ENCODE peak calls at places on chromosomes 6 and 20, in four cellular contexts. O is A673; S is OCI-LY7; M is CD8-positive, alpha-beta T cell. K is an unnamed sample.

GRCh38 chr6:140537834-140538680 is 1163.6 kb upstream of the CITED2 start:
- DNase-seq in O (peak; percentile 64), S (no peak), M (no peak), K (no peak)

GRCh38 chr6:15775741-15776140 is 112.9 kb upstream of the DTNBP1 start:
- DNase-seq in O (no peak), S (no peak), M (no peak), K (no peak)

GRCh38 chr20:34334654-34335407 is 28.2 kb upstream of the ITCH start:
- DNase-seq in O (no peak), S (no peak), M (no peak), K (no peak)

GRCh38 chr6:108960601-108961000 is 112.4 kb downstream of the ARMC2 start:
- DNase-seq in O (no peak), S (no peak), M (no peak), K (no peak)

GRCh38 chr6:167913699-167914098 is 83.8 kb upstream of the KIF25 start:
- DNase-seq in O (no peak), S (no peak), M (no peak), K (no peak)

GRCh38 chr6:38984723-38985122 is 63.9 kb upstream of the GLP1R start:
- DNase-seq in O (no peak), S (no peak), M (no peak), K (no peak)

GRCh38 chr20:34316191-34316814 is 13.1 kb upstream of the AHCY start:
- DNase-seq in O (peak; percentile 68), S (no peak), M (no peak), K (no peak)

GRCh38 chr6:103872219-103872618 is 987.5 kb downstream of the HACE1 start:
- DNase-seq in O (peak; percentile 49), S (no peak), M (no peak), K (no peak)

GRCh38 chr6:29414588-29414987 is at the start of gene OR12D1:
- DNase-seq in O (no peak), S (no peak), M (no peak), K (no peak)

GRCh38 chr6:82589509-82590206 is 226.0 kb downstream of the TPBG start:
- DNase-seq in O (peak; percentile 74), S (peak; percentile 5), M (no peak), K (peak; percentile 74)

GRCh38 chr6:11710221-11710836 is 68.3 kb downstream of the ADTRP start:
- DNase-seq in O (no peak), S (no peak), M (peak; percentile 37), K (no peak)

GRCh38 chr6:44453146-44453545 is 65.6 kb downstream of the CDC5L start:
- DNase-seq in O (no peak), S (no peak), M (no peak), K (no peak)

GRCh38 chr6:36577298-36577697 is 16.9 kb upstream of the SRSF3 start:
- DNase-seq in O (no peak), S (no peak), M (no peak), K (no peak)

GRCh38 chr6:153947817-153948447 is 91.1 kb upstream of the OPRM1 start:
- DNase-seq in O (peak; percentile 60), S (peak; percentile 16), M (no peak), K (peak; percentile 71)

GRCh38 chr20:37524859-37525708 is 2.6 kb downstream of the BLCAP start:
- DNase-seq in O (no peak), S (no peak), M (peak; percentile 35), K (no peak)

GRCh38 chr6:34512738-34513115 is 43.4 kb downstream of the SPDEF start:
- DNase-seq in O (no peak), S (no peak), M (no peak), K (no peak)

GRCh38 chr6:32752580-32752979 is 10.8 kb downstream of the HLA-DQB2 start:
- DNase-seq in O (peak; percentile 57), S (no peak), M (no peak), K (no peak)

GRCh38 chr6:22467645-22468044 is 101.7 kb upstream of the HDGFL1 start:
- DNase-seq in O (no peak), S (no peak), M (no peak), K (no peak)

GRCh38 chr6:33112148-33112547 is 36.4 kb downstream of the HLA-DPB1 start:
- DNase-seq in O (peak; percentile 59), S (peak; percentile 74), M (peak; percentile 22), K (peak; percentile 90)

GRCh38 chr20:57928181-57928967 is 218.6 kb upstream of the PMEPA1 start:
- DNase-seq in O (no peak), S (no peak), M (no peak), K (no peak)

GRCh38 chr6:159217595-159218275 is 48.5 kb downstream of the FNDC1 start:
- DNase-seq in O (peak; percentile 68), S (peak; percentile 93), M (no peak), K (peak; percentile 99)

GRCh38 chr6:137832110-137832509 is 34.9 kb upstream of the TNFAIP3 start:
- DNase-seq in O (peak; percentile 60), S (no peak), M (no peak), K (no peak)

GRCh38 chr6:125867483-125867935 is 76.7 kb downstream of the NCOA7 start:
- DNase-seq in O (peak; percentile 6), S (no peak), M (no peak), K (no peak)

GRCh38 chr20:63626424-63627128 is at the start of gene GMEB2:
- DNase-seq in O (peak; percentile 83), S (peak; percentile 87), M (peak; percentile 73), K (peak; percentile 90)

GRCh38 chr20:23126281-23127061 is 40.3 kb upstream of the CD93 start:
- DNase-seq in O (no peak), S (no peak), M (no peak), K (peak; percentile 67)

GRCh38 chr6:27237089-27237723 is 10.3 kb upstream of the PRSS16 start:
- DNase-seq in O (peak; percentile 75), S (peak; percentile 6), M (peak; percentile 13), K (peak; percentile 61)

GRCh38 chr6:136846046-136846445 is 23.7 kb downstream of the PEX7 start:
- DNase-seq in O (peak; percentile 56), S (peak; percentile 60), M (peak; percentile 20), K (peak; percentile 85)

GRCh38 chr20:6735913-6736845 is 31.3 kb upstream of the BMP2 start:
- DNase-seq in O (no peak), S (no peak), M (no peak), K (no peak)

GRCh38 chr6:168035661-168036616 is 38.5 kb downstream of the KIF25 start:
- DNase-seq in O (peak; percentile 56), S (no peak), M (no peak), K (no peak)

GRCh38 chr6:32167761-32168262 is 3.4 kb downstream of the EGFL8 start:
- DNase-seq in O (no peak), S (no peak), M (no peak), K (no peak)

GRCh38 chr20:478949-479429 is 16.7 kb upstream of the TBC1D20 start:
- DNase-seq in O (peak; percentile 79), S (peak; percentile 80), M (peak; percentile 45), K (peak; percentile 90)

GRCh38 chr6:139330841-139331500 is 39.2 kb upstream of the TXLNB start:
- DNase-seq in O (no peak), S (no peak), M (no peak), K (no peak)

GRCh38 chr20:18511566-18511965 is 3.8 kb downstream of the SEC23B start:
- DNase-seq in O (no peak), S (no peak), M (no peak), K (no peak)

GRCh38 chr6:126337323-126337722 is 2.6 kb upstream of the CENPW start:
- DNase-seq in O (peak; percentile 2), S (no peak), M (no peak), K (no peak)

GRCh38 chr6:4670824-4671409 is 105.3 kb upstream of the CDYL start:
- DNase-seq in O (no peak), S (no peak), M (no peak), K (no peak)

GRCh38 chr6:80457044-80457933 is 350.8 kb downstream of the BCKDHB start:
- DNase-seq in O (peak; percentile 41), S (no peak), M (no peak), K (no peak)

GRCh38 chr6:2768125-2768524 is 2.9 kb downstream of the WRNIP1 start:
- DNase-seq in O (no peak), S (peak; percentile 8), M (no peak), K (no peak)
- H3K27ac ChIP-seq in O (no peak overlapping the region), S (no peak overlapping the region), M (no peak overlapping the region), K (no peak overlapping the region)

GRCh38 chr6:116008470-116009229 is 52.0 kb downstream of the FRK start:
- DNase-seq in O (peak; percentile 46), S (peak; percentile 33), M (no peak), K (no peak)
- H3K27ac ChIP-seq in O (no peak overlapping the region), S (no peak overlapping the region), M (no peak overlapping the region), K (no peak overlapping the region)

GRCh38 chr6:56714982-56715456 is 72.3 kb upstream of the DST start:
- DNase-seq in O (peak; percentile 97), S (no peak), M (no peak), K (no peak)

GRCh38 chr6:56716229-56716628 is 73.5 kb upstream of the DST start:
- DNase-seq in O (no peak), S (no peak), M (no peak), K (no peak)

GRCh38 chr6:56710967-56711366 is 68.3 kb upstream of the DST start:
- DNase-seq in O (no peak), S (no peak), M (no peak), K (no peak)

GRCh38 chr6:56713285-56713684 is 70.6 kb upstream of the DST start:
- DNase-seq in O (peak; percentile 49), S (no peak), M (no peak), K (no peak)

DNA sequence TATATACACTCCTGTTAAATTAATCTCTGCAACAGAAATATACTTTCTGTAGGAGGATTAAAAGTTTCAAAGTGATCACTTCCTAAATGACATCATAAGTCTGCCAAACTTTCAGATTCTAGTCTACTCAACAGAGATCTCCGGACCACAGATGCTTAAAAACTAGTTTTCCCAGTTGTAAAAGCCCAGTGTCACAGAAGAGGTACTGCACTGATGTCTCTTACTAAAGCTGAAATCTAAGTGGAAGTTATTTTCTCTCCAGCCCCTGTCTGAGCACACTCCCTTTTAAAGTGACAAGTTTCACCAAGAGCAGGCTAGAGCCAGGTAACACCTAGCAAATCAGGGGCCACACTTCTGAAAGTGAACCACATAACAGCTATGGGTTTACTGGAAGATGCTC is 71.6 kb upstream of the DST start:
- DNase-seq in O (peak; percentile 56), S (no peak), M (no peak), K (no peak)
- H3K27ac ChIP-seq in O (peak overlapping the region; percentile 23), S (no peak overlapping the region), M (no peak overlapping the region), K (no peak overlapping the region)

GRCh38 chr20:32707691-32708581 is 34.2 kb upstream of the C20orf203 start:
- DNase-seq in O (no peak), S (no peak), M (no peak), K (no peak)

GRCh38 chr20:32706486-32706885 is 32.7 kb upstream of the C20orf203 start:
- DNase-seq in O (no peak), S (no peak), M (no peak), K (no peak)

DNA sequence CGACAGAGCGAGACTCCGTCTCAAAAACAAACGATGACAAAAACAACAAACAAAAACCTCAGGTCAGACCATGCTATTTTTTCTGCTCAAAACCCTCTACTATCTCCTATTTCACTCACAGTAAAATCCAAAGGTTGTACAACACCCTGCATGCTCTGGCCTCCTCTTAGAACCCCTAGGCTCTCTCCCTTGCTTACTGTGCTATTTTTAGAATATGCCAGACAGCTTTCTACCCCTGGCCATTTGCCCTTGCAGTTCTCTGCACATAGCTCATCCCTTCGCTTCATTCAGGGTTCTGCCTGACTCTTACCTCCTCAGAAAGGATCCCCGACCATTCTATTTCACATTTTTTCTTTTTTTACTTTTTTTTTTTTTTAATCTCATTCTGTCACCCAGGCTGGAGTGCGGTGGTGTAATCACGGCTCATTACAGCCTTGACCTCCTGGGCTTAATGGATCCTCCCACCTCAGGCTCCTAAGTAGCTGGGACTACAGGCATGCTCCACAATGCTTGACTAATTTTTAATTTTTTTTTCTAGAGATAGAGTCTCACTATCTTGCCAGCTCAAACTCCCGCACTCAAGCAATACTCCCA is 33.6 kb downstream of the COMMD7 start:
- DNase-seq in O (no peak), S (no peak), M (no peak), K (no peak)
- H3K27ac ChIP-seq in O (no peak overlapping the region), S (no peak overlapping the region), M (no peak overlapping the region), K (no peak overlapping the region)